ENCODE peak calls at places on chromosomes 1 and 21, in nine cellular contexts. One of them, this sample, is unnamed.

GRCh38 chr1:183847646-183848045 is 42.7 kb downstream of the RGL1 start:
- DNase-seq in ELR: no peak
- DNase-seq in A549: no peak
- DNase-seq in stimulated activated CD4-positive, alpha-beta T cell treated with anti-CD3 and anti-CD28 coated beads, TNF-alpha, amount 100 ng/mL, for 4 hours: no peak
- DNase-seq in tibial nerve: no peak
- DNase-seq in activated CD4-positive, alpha-beta T cell treated with anti-CD3 and anti-CD28 coated beads, Interleukin-2, amount 50 U/mL, for 48 hours: no peak
- DNase-seq in RWPE1: no peak
- DNase-seq in C1 segment of cervical spinal cord: no peak
- DNase-seq in left kidney: no peak
- DNase-seq in this sample: no peak

GRCh38 chr1:93669369-93669768 is 12.3 kb downstream of the BCAR3 start:
- DNase-seq in left kidney: no peak
- DNase-seq in activated CD4-positive, alpha-beta T cell treated with anti-CD3 and anti-CD28 coated beads, Interleukin-2, amount 50 U/mL, for 48 hours: no peak
- DNase-seq in RWPE1: no peak
- DNase-seq in C1 segment of cervical spinal cord: no peak
- DNase-seq in tibial nerve: no peak
- DNase-seq in ELR: no peak
- DNase-seq in A549: no peak
- DNase-seq in stimulated activated CD4-positive, alpha-beta T cell treated with anti-CD3 and anti-CD28 coated beads, TNF-alpha, amount 100 ng/mL, for 4 hours: no peak
- DNase-seq in this sample: no peak

GRCh38 chr1:902802-903201 is 20.9 kb upstream of the SAMD11 start:
- DNase-seq in left kidney: no peak
- DNase-seq in A549: no peak
- DNase-seq in activated CD4-positive, alpha-beta T cell treated with anti-CD3 and anti-CD28 coated beads, Interleukin-2, amount 50 U/mL, for 48 hours: no peak
- DNase-seq in tibial nerve: no peak
- DNase-seq in RWPE1: no peak
- DNase-seq in C1 segment of cervical spinal cord: no peak
- DNase-seq in stimulated activated CD4-positive, alpha-beta T cell treated with anti-CD3 and anti-CD28 coated beads, TNF-alpha, amount 100 ng/mL, for 4 hours: no peak
- DNase-seq in ELR: no peak
- DNase-seq in this sample: no peak

GRCh38 chr1:17919525-17920439 is 164.6 kb downstream of the ACTL8 start:
- DNase-seq in RWPE1: peak; percentile 30
- DNase-seq in A549: peak; percentile 48
- DNase-seq in left kidney: peak; percentile 88
- DNase-seq in activated CD4-positive, alpha-beta T cell treated with anti-CD3 and anti-CD28 coated beads, Interleukin-2, amount 50 U/mL, for 48 hours: no peak
- DNase-seq in stimulated activated CD4-positive, alpha-beta T cell treated with anti-CD3 and anti-CD28 coated beads, TNF-alpha, amount 100 ng/mL, for 4 hours: no peak
- DNase-seq in C1 segment of cervical spinal cord: peak; percentile 8
- DNase-seq in ELR: peak; percentile 54
- DNase-seq in tibial nerve: no peak
- DNase-seq in this sample: peak; percentile 30

GRCh38 chr1:24110642-24111263 is 1.2 kb downstream of the MYOM3 start:
- DNase-seq in stimulated activated CD4-positive, alpha-beta T cell treated with anti-CD3 and anti-CD28 coated beads, TNF-alpha, amount 100 ng/mL, for 4 hours: no peak
- DNase-seq in RWPE1: no peak
- DNase-seq in activated CD4-positive, alpha-beta T cell treated with anti-CD3 and anti-CD28 coated beads, Interleukin-2, amount 50 U/mL, for 48 hours: no peak
- DNase-seq in tibial nerve: no peak
- DNase-seq in left kidney: no peak
- DNase-seq in C1 segment of cervical spinal cord: no peak
- DNase-seq in ELR: no peak
- DNase-seq in A549: no peak
- DNase-seq in this sample: no peak

GRCh38 chr1:155125946-155126493 is 1.7 kb upstream of the EFNA1 start:
- DNase-seq in stimulated activated CD4-positive, alpha-beta T cell treated with anti-CD3 and anti-CD28 coated beads, TNF-alpha, amount 100 ng/mL, for 4 hours: no peak
- DNase-seq in ELR: peak; percentile 14
- DNase-seq in tibial nerve: peak; percentile 54
- DNase-seq in A549: no peak
- DNase-seq in activated CD4-positive, alpha-beta T cell treated with anti-CD3 and anti-CD28 coated beads, Interleukin-2, amount 50 U/mL, for 48 hours: no peak
- DNase-seq in left kidney: no peak
- DNase-seq in C1 segment of cervical spinal cord: peak; percentile 75
- DNase-seq in RWPE1: no peak
- DNase-seq in this sample: no peak

GRCh38 chr1:184805667-184806295 is 51.1 kb upstream of the EDEM3 start:
- DNase-seq in stimulated activated CD4-positive, alpha-beta T cell treated with anti-CD3 and anti-CD28 coated beads, TNF-alpha, amount 100 ng/mL, for 4 hours: peak; percentile 61
- DNase-seq in A549: peak; percentile 83
- DNase-seq in activated CD4-positive, alpha-beta T cell treated with anti-CD3 and anti-CD28 coated beads, Interleukin-2, amount 50 U/mL, for 48 hours: peak; percentile 90
- DNase-seq in left kidney: peak; percentile 94
- DNase-seq in ELR: peak; percentile 83
- DNase-seq in C1 segment of cervical spinal cord: peak; percentile 75
- DNase-seq in RWPE1: peak; percentile 83
- DNase-seq in tibial nerve: peak; percentile 99
- DNase-seq in this sample: peak; percentile 84

GRCh38 chr1:114540202-114540601 is 29.2 kb upstream of the TRIM33 start:
- DNase-seq in RWPE1: no peak
- DNase-seq in ELR: no peak
- DNase-seq in A549: no peak
- DNase-seq in C1 segment of cervical spinal cord: no peak
- DNase-seq in tibial nerve: no peak
- DNase-seq in left kidney: no peak
- DNase-seq in stimulated activated CD4-positive, alpha-beta T cell treated with anti-CD3 and anti-CD28 coated beads, TNF-alpha, amount 100 ng/mL, for 4 hours: no peak
- DNase-seq in activated CD4-positive, alpha-beta T cell treated with anti-CD3 and anti-CD28 coated beads, Interleukin-2, amount 50 U/mL, for 48 hours: no peak
- DNase-seq in this sample: no peak

GRCh38 chr1:215458084-215458483 is 109.0 kb upstream of the KCTD3 start:
- DNase-seq in RWPE1: no peak
- DNase-seq in activated CD4-positive, alpha-beta T cell treated with anti-CD3 and anti-CD28 coated beads, Interleukin-2, amount 50 U/mL, for 48 hours: no peak
- DNase-seq in stimulated activated CD4-positive, alpha-beta T cell treated with anti-CD3 and anti-CD28 coated beads, TNF-alpha, amount 100 ng/mL, for 4 hours: no peak
- DNase-seq in left kidney: no peak
- DNase-seq in A549: no peak
- DNase-seq in ELR: no peak
- DNase-seq in C1 segment of cervical spinal cord: no peak
- DNase-seq in tibial nerve: no peak
- DNase-seq in this sample: no peak

GRCh38 chr1:40530735-40531380 is 579 bp upstream of the ZNF684 start:
- DNase-seq in stimulated activated CD4-positive, alpha-beta T cell treated with anti-CD3 and anti-CD28 coated beads, TNF-alpha, amount 100 ng/mL, for 4 hours: no peak
- DNase-seq in ELR: peak; percentile 32
- DNase-seq in C1 segment of cervical spinal cord: no peak
- DNase-seq in left kidney: peak; percentile 51
- DNase-seq in activated CD4-positive, alpha-beta T cell treated with anti-CD3 and anti-CD28 coated beads, Interleukin-2, amount 50 U/mL, for 48 hours: no peak
- DNase-seq in tibial nerve: no peak
- DNase-seq in RWPE1: peak; percentile 26
- DNase-seq in A549: peak; percentile 28
- DNase-seq in this sample: no peak

GRCh38 chr1:204241050-204241449 is 27.3 kb upstream of the GOLT1A start:
- DNase-seq in tibial nerve: no peak
- DNase-seq in RWPE1: peak; percentile 45
- DNase-seq in ELR: peak; percentile 33
- DNase-seq in A549: peak; percentile 14
- DNase-seq in C1 segment of cervical spinal cord: no peak
- DNase-seq in activated CD4-positive, alpha-beta T cell treated with anti-CD3 and anti-CD28 coated beads, Interleukin-2, amount 50 U/mL, for 48 hours: no peak
- DNase-seq in stimulated activated CD4-positive, alpha-beta T cell treated with anti-CD3 and anti-CD28 coated beads, TNF-alpha, amount 100 ng/mL, for 4 hours: no peak
- DNase-seq in left kidney: no peak
- DNase-seq in this sample: no peak

GRCh38 chr21:16420086-16420724 is 690.4 kb downstream of the USP25 start:
- DNase-seq in activated CD4-positive, alpha-beta T cell treated with anti-CD3 and anti-CD28 coated beads, Interleukin-2, amount 50 U/mL, for 48 hours: no peak
- DNase-seq in C1 segment of cervical spinal cord: no peak
- DNase-seq in left kidney: peak; percentile 84
- DNase-seq in RWPE1: peak; percentile 2
- DNase-seq in stimulated activated CD4-positive, alpha-beta T cell treated with anti-CD3 and anti-CD28 coated beads, TNF-alpha, amount 100 ng/mL, for 4 hours: no peak
- DNase-seq in A549: peak; percentile 32
- DNase-seq in tibial nerve: peak; percentile 59
- DNase-seq in ELR: no peak
- DNase-seq in this sample: peak; percentile 70

GRCh38 chr1:113141650-113142473 is 68.9 kb downstream of the LRIG2 start:
- DNase-seq in tibial nerve: no peak
- DNase-seq in activated CD4-positive, alpha-beta T cell treated with anti-CD3 and anti-CD28 coated beads, Interleukin-2, amount 50 U/mL, for 48 hours: no peak
- DNase-seq in left kidney: no peak
- DNase-seq in RWPE1: peak; percentile 53
- DNase-seq in A549: peak; percentile 31
- DNase-seq in ELR: peak; percentile 74
- DNase-seq in stimulated activated CD4-positive, alpha-beta T cell treated with anti-CD3 and anti-CD28 coated beads, TNF-alpha, amount 100 ng/mL, for 4 hours: no peak
- DNase-seq in C1 segment of cervical spinal cord: no peak
- DNase-seq in this sample: peak; percentile 47

GRCh38 chr1:26459148-26459547 is 13.1 kb upstream of the HMGN2 start:
- DNase-seq in activated CD4-positive, alpha-beta T cell treated with anti-CD3 and anti-CD28 coated beads, Interleukin-2, amount 50 U/mL, for 48 hours: no peak
- DNase-seq in A549: no peak
- DNase-seq in left kidney: no peak
- DNase-seq in RWPE1: no peak
- DNase-seq in ELR: no peak
- DNase-seq in C1 segment of cervical spinal cord: no peak
- DNase-seq in tibial nerve: no peak
- DNase-seq in stimulated activated CD4-positive, alpha-beta T cell treated with anti-CD3 and anti-CD28 coated beads, TNF-alpha, amount 100 ng/mL, for 4 hours: no peak
- DNase-seq in this sample: no peak

GRCh38 chr1:76068542-76068941 is 6.0 kb upstream of the ST6GALNAC3 start:
- DNase-seq in RWPE1: no peak
- DNase-seq in ELR: peak; percentile 75
- DNase-seq in left kidney: no peak
- DNase-seq in C1 segment of cervical spinal cord: no peak
- DNase-seq in A549: peak; percentile 37
- DNase-seq in tibial nerve: no peak
- DNase-seq in activated CD4-positive, alpha-beta T cell treated with anti-CD3 and anti-CD28 coated beads, Interleukin-2, amount 50 U/mL, for 48 hours: no peak
- DNase-seq in stimulated activated CD4-positive, alpha-beta T cell treated with anti-CD3 and anti-CD28 coated beads, TNF-alpha, amount 100 ng/mL, for 4 hours: no peak
- DNase-seq in this sample: peak; percentile 53

GRCh38 chr1:232602622-232603021 is 27.3 kb downstream of the SIPA1L2 start:
- DNase-seq in RWPE1: no peak
- DNase-seq in left kidney: no peak
- DNase-seq in C1 segment of cervical spinal cord: no peak
- DNase-seq in stimulated activated CD4-positive, alpha-beta T cell treated with anti-CD3 and anti-CD28 coated beads, TNF-alpha, amount 100 ng/mL, for 4 hours: no peak
- DNase-seq in A549: no peak
- DNase-seq in activated CD4-positive, alpha-beta T cell treated with anti-CD3 and anti-CD28 coated beads, Interleukin-2, amount 50 U/mL, for 48 hours: no peak
- DNase-seq in tibial nerve: no peak
- DNase-seq in ELR: no peak
- DNase-seq in this sample: no peak

GRCh38 chr1:29802181-29803068 is 566.1 kb downstream of the PTPRU start:
- DNase-seq in ELR: no peak
- DNase-seq in left kidney: peak; percentile 72
- DNase-seq in C1 segment of cervical spinal cord: no peak
- DNase-seq in A549: no peak
- DNase-seq in activated CD4-positive, alpha-beta T cell treated with anti-CD3 and anti-CD28 coated beads, Interleukin-2, amount 50 U/mL, for 48 hours: no peak
- DNase-seq in tibial nerve: no peak
- DNase-seq in stimulated activated CD4-positive, alpha-beta T cell treated with anti-CD3 and anti-CD28 coated beads, TNF-alpha, amount 100 ng/mL, for 4 hours: no peak
- DNase-seq in RWPE1: no peak
- DNase-seq in this sample: no peak

GRCh38 chr1:195328102-195328501 is 1280.1 kb downstream of the KCNT2 start:
- DNase-seq in left kidney: no peak
- DNase-seq in C1 segment of cervical spinal cord: no peak
- DNase-seq in A549: no peak
- DNase-seq in tibial nerve: no peak
- DNase-seq in activated CD4-positive, alpha-beta T cell treated with anti-CD3 and anti-CD28 coated beads, Interleukin-2, amount 50 U/mL, for 48 hours: no peak
- DNase-seq in ELR: no peak
- DNase-seq in stimulated activated CD4-positive, alpha-beta T cell treated with anti-CD3 and anti-CD28 coated beads, TNF-alpha, amount 100 ng/mL, for 4 hours: no peak
- DNase-seq in RWPE1: no peak
- DNase-seq in this sample: no peak

GRCh38 chr21:33791058-33791457 is 124.5 kb downstream of the ATP5PO start:
- DNase-seq in ELR: no peak
- DNase-seq in stimulated activated CD4-positive, alpha-beta T cell treated with anti-CD3 and anti-CD28 coated beads, TNF-alpha, amount 100 ng/mL, for 4 hours: no peak
- DNase-seq in C1 segment of cervical spinal cord: no peak
- DNase-seq in tibial nerve: no peak
- DNase-seq in A549: no peak
- DNase-seq in left kidney: no peak
- DNase-seq in RWPE1: no peak
- DNase-seq in activated CD4-positive, alpha-beta T cell treated with anti-CD3 and anti-CD28 coated beads, Interleukin-2, amount 50 U/mL, for 48 hours: no peak
- DNase-seq in this sample: no peak

GRCh38 chr1:181985981-181986906 is 75.3 kb downstream of the ZNF648 start:
- DNase-seq in ELR: no peak
- DNase-seq in stimulated activated CD4-positive, alpha-beta T cell treated with anti-CD3 and anti-CD28 coated beads, TNF-alpha, amount 100 ng/mL, for 4 hours: no peak
- DNase-seq in activated CD4-positive, alpha-beta T cell treated with anti-CD3 and anti-CD28 coated beads, Interleukin-2, amount 50 U/mL, for 48 hours: no peak
- DNase-seq in C1 segment of cervical spinal cord: no peak
- DNase-seq in RWPE1: no peak
- DNase-seq in left kidney: no peak
- DNase-seq in A549: no peak
- DNase-seq in tibial nerve: no peak
- DNase-seq in this sample: no peak

GRCh38 chr1:179877586-179878265 is at the start of gene TOR1AIP2:
- DNase-seq in stimulated activated CD4-positive, alpha-beta T cell treated with anti-CD3 and anti-CD28 coated beads, TNF-alpha, amount 100 ng/mL, for 4 hours: peak; percentile 71
- DNase-seq in left kidney: peak; percentile 95
- DNase-seq in activated CD4-positive, alpha-beta T cell treated with anti-CD3 and anti-CD28 coated beads, Interleukin-2, amount 50 U/mL, for 48 hours: peak; percentile 93
- DNase-seq in RWPE1: peak; percentile 73
- DNase-seq in A549: peak; percentile 86
- DNase-seq in C1 segment of cervical spinal cord: peak; percentile 89
- DNase-seq in ELR: peak; percentile 87
- DNase-seq in tibial nerve: peak; percentile 89
- DNase-seq in this sample: peak; percentile 92

This sample was measured in A172.